ENCODE peak calls at places on chromosomes 4 and X, in four cellular contexts. One of them, this sample, is unnamed. For H3K9me3, the result is how much of the 10 kb centered on the place peaks cover.

GRCh38 chr4:179145746-179146530 is 1703.7 kb upstream of the AGA start:
- DNase-seq in HepG2: no peak
- DNase-seq in right lobe of liver: no peak
- DNase-seq in PC-3: peak
- DNase-seq in this sample: no peak

GRCh38 chr4:185280608-185281007 is 71.2 kb downstream of the SNX25 start:
- DNase-seq in PC-3: no peak
- DNase-seq in HepG2: no peak
- DNase-seq in right lobe of liver: no peak
- DNase-seq in this sample: no peak

GRCh38 chr4:53905935-53906377 is 158.4 kb downstream of the CHIC2 start:
- DNase-seq in PC-3: peak
- DNase-seq in HepG2: peak
- DNase-seq in right lobe of liver: peak
- DNase-seq in this sample: no peak

GRCh38 chr4:12586607-12587006 is 897.5 kb downstream of the RAB28 start:
- DNase-seq in right lobe of liver: no peak
- DNase-seq in PC-3: no peak
- DNase-seq in HepG2: no peak
- DNase-seq in this sample: no peak

GRCh38 chr4:188002346-188002745 is 6.8 kb downstream of the ZFP42 start:
- DNase-seq in HepG2: no peak
- DNase-seq in right lobe of liver: no peak
- DNase-seq in PC-3: peak
- DNase-seq in this sample: no peak

GRCh38 chr4:118279328-118279727 is 73.5 kb downstream of the PRSS12 start:
- DNase-seq in HepG2: no peak
- DNase-seq in PC-3: no peak
- DNase-seq in right lobe of liver: no peak
- DNase-seq in this sample: no peak

GRCh38 chr4:185470503-185471195 is 884 bp downstream of the CCDC110 start:
- DNase-seq in HepG2: peak
- DNase-seq in right lobe of liver: peak
- DNase-seq in PC-3: peak
- DNase-seq in this sample: peak

GRCh38 chrX:9911479-9911878 is 55.7 kb upstream of the CLDN34 start:
- DNase-seq in PC-3: peak
- DNase-seq in right lobe of liver: no peak
- DNase-seq in HepG2: no peak
- DNase-seq in this sample: no peak

GRCh38 chr4:139924782-139925181 is 229.2 kb downstream of the MAML3 start:
- DNase-seq in HepG2: no peak
- DNase-seq in PC-3: no peak
- DNase-seq in right lobe of liver: no peak
- DNase-seq in this sample: no peak

GRCh38 chr4:140049024-140049923 is 104.7 kb downstream of the MAML3 start:
- DNase-seq in PC-3: peak
- DNase-seq in right lobe of liver: peak
- DNase-seq in HepG2: peak
- DNase-seq in this sample: no peak

GRCh38 chr4:74189331-74190043 is 31.6 kb downstream of the MTHFD2L start:
- DNase-seq in HepG2: peak
- DNase-seq in right lobe of liver: no peak
- DNase-seq in PC-3: peak
- DNase-seq in this sample: no peak

GRCh38 chrX:133645251-133645650 is 230.0 kb upstream of the GPC4 start:
- DNase-seq in HepG2: no peak
- DNase-seq in right lobe of liver: no peak
- DNase-seq in PC-3: no peak
- DNase-seq in this sample: no peak

GRCh38 chr4:112086036-112086434 is 59.2 kb upstream of the FAM241A start:
- DNase-seq in HepG2: no peak
- DNase-seq in right lobe of liver: no peak
- DNase-seq in PC-3: peak
- DNase-seq in this sample: no peak

GRCh38 chrX:100410083-100410590 is at the start of gene PCDH19:
- DNase-seq in PC-3: peak
- DNase-seq in right lobe of liver: peak
- DNase-seq in HepG2: no peak
- DNase-seq in this sample: peak

GRCh38 chr4:129929984-129930383 is 834.0 kb downstream of the C4orf33 start:
- DNase-seq in HepG2: no peak
- DNase-seq in PC-3: no peak
- DNase-seq in right lobe of liver: no peak
- DNase-seq in this sample: no peak

GRCh38 chr4:169102011-169102410 is 92.0 kb upstream of the CBR4 start:
- DNase-seq in right lobe of liver: no peak
- DNase-seq in PC-3: no peak
- DNase-seq in HepG2: no peak
- DNase-seq in this sample: no peak

GRCh38 chr4:102223461-102223860 is 121.8 kb downstream of the SLC39A8 start:
- DNase-seq in HepG2: no peak
- DNase-seq in right lobe of liver: no peak
- DNase-seq in PC-3: no peak
- DNase-seq in this sample: no peak

GRCh38 chrX:68942141-68942540 is 113.3 kb downstream of the EFNB1 start:
- DNase-seq in HepG2: no peak
- DNase-seq in PC-3: no peak
- DNase-seq in right lobe of liver: no peak
- DNase-seq in this sample: no peak

GRCh38 chrX:9373789-9374188 is 91.1 kb upstream of the TBL1X start:
- DNase-seq in right lobe of liver: no peak
- DNase-seq in HepG2: no peak
- DNase-seq in PC-3: no peak
- DNase-seq in this sample: no peak

GRCh38 chr4:145075742-145076472 is 22.1 kb downstream of the ANAPC10 start:
- DNase-seq in right lobe of liver: no peak
- DNase-seq in PC-3: no peak
- DNase-seq in HepG2: no peak
- DNase-seq in this sample: no peak

GRCh38 chrX:55210931-55211677 is 9.0 kb upstream of the PAGE5 start:
- DNase-seq in right lobe of liver: peak
- DNase-seq in HepG2: peak
- DNase-seq in PC-3: peak
- DNase-seq in this sample: no peak

GRCh38 chrX:55201930-55202579 is 18.1 kb upstream of the PAGE5 start:
- DNase-seq in HepG2: no peak
- DNase-seq in PC-3: peak
- DNase-seq in right lobe of liver: peak
- DNase-seq in this sample: no peak

DNA sequence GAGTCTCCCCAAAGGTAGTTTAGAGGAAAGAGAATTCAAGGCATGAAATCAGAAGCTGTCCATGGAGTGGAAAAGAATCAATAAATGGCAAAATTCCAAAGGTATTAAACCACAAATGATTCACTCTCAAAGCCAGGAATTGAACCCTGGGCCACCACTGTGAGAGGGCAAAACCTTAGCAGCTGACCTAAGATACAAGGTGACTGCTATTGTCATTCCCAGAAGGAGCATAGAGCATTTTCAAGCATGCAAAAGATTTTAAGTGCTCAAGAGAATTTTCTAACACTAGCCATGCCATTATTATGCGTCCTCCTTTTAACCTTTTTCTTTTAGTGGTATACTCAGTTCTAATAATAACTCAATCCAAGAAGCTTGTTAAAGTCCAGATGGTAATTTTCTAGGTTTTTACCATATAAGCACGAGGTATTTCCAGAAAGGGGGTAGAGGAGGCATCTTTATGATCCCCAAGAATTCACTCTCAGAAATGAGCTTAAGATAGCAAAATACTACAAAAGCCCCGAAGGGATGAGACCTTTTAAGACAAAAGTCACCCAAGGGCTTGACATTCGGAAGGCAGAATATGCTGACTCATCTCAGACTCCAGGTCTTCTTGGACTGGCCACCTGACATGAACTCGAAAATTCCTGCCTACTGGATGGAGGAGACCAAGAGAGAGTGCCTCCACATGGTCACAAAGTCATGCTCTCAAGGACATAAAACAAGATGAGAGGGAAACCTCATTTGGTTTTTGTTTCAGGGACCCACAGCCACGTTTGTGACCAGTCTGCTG is 13.8 kb upstream of the PAGE5 start:
- DNase-seq in PC-3: peak
- DNase-seq in HepG2: no peak
- DNase-seq in right lobe of liver: no peak
- DNase-seq in this sample: no peak
- H3K9me3 ChIP-seq in PC-3: under half
- H3K9me3 ChIP-seq in HepG2: under half
- H3K9me3 ChIP-seq in right lobe of liver: under half
- H3K9me3 ChIP-seq in this sample: under half

GRCh38 chr4:2733001-2733843 is 22.9 kb downstream of the TNIP2 start:
- DNase-seq in right lobe of liver: no peak
- DNase-seq in PC-3: no peak
- DNase-seq in HepG2: peak
- DNase-seq in this sample: no peak

GRCh38 chr4:2732526-2732925 is 23.6 kb downstream of the TNIP2 start:
- DNase-seq in HepG2: no peak
- DNase-seq in right lobe of liver: no peak
- DNase-seq in PC-3: no peak
- DNase-seq in this sample: no peak

GRCh38 chr4:2733844-2734574 is 22.1 kb downstream of the TNIP2 start:
- DNase-seq in HepG2: no peak
- DNase-seq in PC-3: no peak
- DNase-seq in right lobe of liver: no peak
- DNase-seq in this sample: no peak

GRCh38 chr4:2729533-2729875 is 26.6 kb downstream of the TNIP2 start:
- DNase-seq in right lobe of liver: no peak
- DNase-seq in PC-3: no peak
- DNase-seq in HepG2: no peak
- DNase-seq in this sample: no peak

DNA sequence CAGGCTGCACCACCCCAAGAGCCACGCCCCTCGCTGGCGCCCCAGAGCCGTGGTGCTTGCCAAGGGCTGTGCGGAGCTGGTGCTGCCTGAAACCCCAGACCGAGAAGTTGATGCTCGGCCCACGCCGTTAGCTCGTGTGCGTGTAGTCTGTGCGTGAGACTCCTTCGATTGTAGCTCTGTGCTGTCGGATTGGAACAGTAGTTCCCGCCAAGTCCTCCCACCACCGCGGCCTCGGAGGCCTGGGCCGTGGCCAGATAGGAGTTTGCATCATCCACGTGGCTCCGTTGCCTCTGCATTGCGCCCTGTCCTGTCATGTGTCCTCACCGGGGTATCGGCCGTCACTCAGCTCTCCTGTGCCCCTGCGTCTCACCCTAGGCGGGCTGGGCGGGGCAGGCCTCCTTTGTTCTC is 24.2 kb downstream of the TNIP2 start:
- DNase-seq in HepG2: no peak
- DNase-seq in right lobe of liver: no peak
- DNase-seq in PC-3: no peak
- DNase-seq in this sample: no peak
- H3K9me3 ChIP-seq in HepG2: under half
- H3K9me3 ChIP-seq in right lobe of liver: under half
- H3K9me3 ChIP-seq in PC-3: under half
- H3K9me3 ChIP-seq in this sample: under half

GRCh38 chrX:63050225-63050624 is 300.9 kb downstream of the SPIN4 start:
- DNase-seq in PC-3: peak
- DNase-seq in HepG2: no peak
- DNase-seq in right lobe of liver: no peak
- DNase-seq in this sample: no peak
- H3K9me3 ChIP-seq in PC-3: under half
- H3K9me3 ChIP-seq in HepG2: under half
- H3K9me3 ChIP-seq in right lobe of liver: under half
- H3K9me3 ChIP-seq in this sample: under half

GRCh38 chr4:26907731-26908599 is 47.3 kb downstream of the STIM2 start:
- DNase-seq in HepG2: no peak
- DNase-seq in right lobe of liver: no peak
- DNase-seq in PC-3: no peak
- DNase-seq in this sample: no peak
- H3K9me3 ChIP-seq in HepG2: under half
- H3K9me3 ChIP-seq in right lobe of liver: under half
- H3K9me3 ChIP-seq in PC-3: under half
- H3K9me3 ChIP-seq in this sample: under half

DNA sequence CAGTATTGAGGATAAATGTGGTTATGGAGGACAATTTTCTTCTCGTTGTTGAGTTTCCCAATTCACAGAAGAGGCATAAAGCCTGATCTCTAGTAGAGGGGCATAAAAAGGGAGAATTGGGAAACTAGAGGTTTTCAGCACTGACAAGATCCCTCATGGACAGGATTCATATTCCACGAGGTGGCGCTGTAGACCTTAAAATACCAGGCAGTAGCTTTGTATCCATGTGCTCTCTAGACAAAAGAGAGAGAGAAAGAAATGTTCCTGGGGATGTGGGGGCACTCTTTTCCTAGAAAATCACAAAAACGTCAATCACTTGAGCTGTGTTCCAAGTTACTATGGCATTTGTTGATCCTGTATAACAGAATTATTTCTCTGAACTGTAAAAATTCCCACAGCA is 128.3 kb downstream of the MAGEE1 start:
- DNase-seq in HepG2: peak
- DNase-seq in PC-3: peak
- DNase-seq in right lobe of liver: no peak
- DNase-seq in this sample: no peak
- H3K9me3 ChIP-seq in HepG2: under half
- H3K9me3 ChIP-seq in PC-3: under half
- H3K9me3 ChIP-seq in right lobe of liver: under half
- H3K9me3 ChIP-seq in this sample: under half

GRCh38 chr4:71864380-71864779 is 80.5 kb upstream of the GC start:
- DNase-seq in HepG2: no peak
- DNase-seq in right lobe of liver: no peak
- DNase-seq in PC-3: no peak
- DNase-seq in this sample: no peak

GRCh38 chr4:71863457-71863856 is 79.6 kb upstream of the GC start:
- DNase-seq in PC-3: no peak
- DNase-seq in HepG2: no peak
- DNase-seq in right lobe of liver: no peak
- DNase-seq in this sample: no peak

GRCh38 chr4:71866212-71866885 is 82.5 kb upstream of the GC start:
- DNase-seq in PC-3: no peak
- DNase-seq in right lobe of liver: no peak
- DNase-seq in HepG2: no peak
- DNase-seq in this sample: no peak

GRCh38 chr4:71860643-71861042 is 76.8 kb upstream of the GC start:
- DNase-seq in HepG2: peak
- DNase-seq in PC-3: peak
- DNase-seq in right lobe of liver: no peak
- DNase-seq in this sample: no peak

GRCh38 chr4:71862315-71862714 is 78.4 kb upstream of the GC start:
- DNase-seq in PC-3: no peak
- DNase-seq in right lobe of liver: no peak
- DNase-seq in HepG2: no peak
- DNase-seq in this sample: no peak
- H3K9me3 ChIP-seq in PC-3: half or more
- H3K9me3 ChIP-seq in right lobe of liver: under half
- H3K9me3 ChIP-seq in HepG2: half or more
- H3K9me3 ChIP-seq in this sample: under half

DNA sequence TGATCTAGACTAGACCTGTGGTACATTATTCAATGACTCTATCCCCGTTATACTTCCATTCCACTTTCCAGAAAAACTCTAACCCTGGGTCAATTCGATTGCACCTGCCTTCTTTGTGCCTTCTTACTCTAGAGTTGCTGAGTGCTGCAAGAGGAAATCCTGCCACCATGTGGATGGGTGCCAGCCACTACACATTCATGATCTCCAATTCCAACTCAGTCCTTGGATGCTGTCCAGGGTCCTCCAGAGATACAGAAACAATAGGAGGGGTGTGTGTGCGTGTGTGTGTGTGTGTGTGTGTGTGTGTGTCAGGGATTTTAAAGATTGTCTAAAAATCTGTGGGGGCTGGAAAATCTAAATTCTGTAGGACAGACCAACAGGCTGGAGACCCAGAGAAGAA is 42.9 kb upstream of the INTS6L start:
- DNase-seq in PC-3: peak
- DNase-seq in HepG2: peak
- DNase-seq in right lobe of liver: peak
- DNase-seq in this sample: no peak
- H3K9me3 ChIP-seq in PC-3: under half
- H3K9me3 ChIP-seq in HepG2: under half
- H3K9me3 ChIP-seq in right lobe of liver: under half
- H3K9me3 ChIP-seq in this sample: under half